ENCODE peak calls at places on chromosomes 11 and 22, in ten cellular contexts. K is activated naive CD4-positive, alpha-beta T cell; X is activated CD4-positive, CD25-positive, alpha-beta regulatory T cell treated with anti-CD3 and anti-CD28 coated beads, Interleukin-2, amount 50 U/mL, for 16 hours; Z is mesendoderm; W is colonic mucosa; A is IMR-90; E is PC-9; J is activated T-helper 1 cell treated with Interleukin-2 at 50 U/mL for 16 hours; T is endothelial cell; P is NCI-H345. H is an unnamed sample.

GRCh38 chr11:61452825-61453224 is 22.9 kb downstream of the SDHAF2 start:
- DNase-seq in P (no peak), W (no peak), K (no peak), J (no peak), A (no peak), X (no peak), Z (no peak), T (no peak), E (no peak), H (no peak)

GRCh38 chr11:120525285-120526085 is 13.9 kb downstream of the GRIK4 start:
- DNase-seq in P (no peak), T (no peak), Z (no peak), X (no peak), A (no peak), K (no peak), W (peak; percentile 56), E (no peak), J (no peak), H (no peak)

GRCh38 chr22:35977136-35977535 is 51.5 kb downstream of the RBFOX2 start:
- DNase-seq in X (no peak), W (no peak), J (no peak), P (no peak), E (no peak), A (peak; percentile 85), K (no peak), T (no peak), Z (no peak), H (no peak)

GRCh38 chr22:48782817-48783511 is 1044.7 kb downstream of the BRD1 start:
- DNase-seq in T (peak; percentile 44), X (no peak), W (no peak), E (no peak), A (no peak), P (peak; percentile 17), K (no peak), J (no peak), Z (peak; percentile 65), H (no peak)

GRCh38 chr22:39617761-39618757 is 47.5 kb downstream of the CACNA1I start:
- DNase-seq in X (no peak), Z (no peak), E (no peak), T (no peak), P (no peak), K (no peak), A (no peak), J (no peak), W (no peak), H (no peak)

GRCh38 chr11:3205261-3206127 is 13.1 kb downstream of the MRGPRG start:
- DNase-seq in A (no peak), P (no peak), K (no peak), W (no peak), Z (no peak), E (no peak), X (no peak), T (no peak), J (no peak), H (no peak)

GRCh38 chr11:5712507-5712906 is 22.9 kb downstream of the TRIM22 start:
- DNase-seq in X (no peak), A (peak; percentile 5), W (no peak), Z (no peak), K (no peak), T (no peak), P (no peak), E (no peak), J (no peak), H (no peak)

GRCh38 chr22:26887456-26887855 is 230.1 kb downstream of the MIAT start:
- DNase-seq in T (no peak), W (no peak), Z (peak; percentile 46), X (no peak), P (no peak), K (no peak), E (no peak), A (peak; percentile 74), J (no peak), H (no peak)

GRCh38 chr11:36090351-36091245 is 146.7 kb downstream of the LDLRAD3 start:
- DNase-seq in T (no peak), J (no peak), P (no peak), Z (no peak), K (no peak), E (no peak), X (no peak), W (no peak), A (no peak), H (no peak)

GRCh38 chr11:44321059-44321458 is 11.1 kb upstream of the ALX4 start:
- DNase-seq in T (no peak), W (no peak), E (no peak), Z (no peak), X (no peak), J (no peak), P (no peak), A (no peak), K (no peak), H (no peak)

GRCh38 chr11:123195182-123196059 is at the start of gene CLMP:
- DNase-seq in W (peak; percentile 41), X (no peak), K (no peak), T (peak; percentile 28), J (no peak), P (no peak), A (peak; percentile 82), E (no peak), Z (peak; percentile 89), H (peak; percentile 85)

GRCh38 chr11:116312560-116313340 is 460.0 kb downstream of the BUD13 start:
- DNase-seq in X (no peak), K (no peak), P (peak; percentile 54), T (no peak), Z (no peak), E (no peak), W (peak; percentile 72), A (no peak), J (no peak), H (peak; percentile 63)

GRCh38 chr11:85132839-85133238 is 494.3 kb downstream of the DLG2 start:
- DNase-seq in A (peak; percentile 7), Z (peak; percentile 12), J (no peak), K (no peak), E (no peak), T (no peak), X (no peak), P (no peak), W (no peak), H (no peak)

GRCh38 chr22:23773247-23774113 is 831 bp downstream of the MMP11 start:
- DNase-seq in T (no peak), A (no peak), K (no peak), W (no peak), E (no peak), P (peak; percentile 66), X (no peak), Z (no peak), J (no peak), H (no peak)

GRCh38 chr22:36331912-36332622 is 55.7 kb downstream of the MYH9 start:
- DNase-seq in A (peak; percentile 49), E (peak; percentile 65), J (no peak), K (peak; percentile 56), P (no peak), W (peak; percentile 78), X (no peak), T (peak; percentile 22), Z (peak; percentile 50), H (peak; percentile 81)

GRCh38 chr11:126601136-126601535 is 245.7 kb downstream of the ST3GAL4 start:
- DNase-seq in X (no peak), E (no peak), K (no peak), P (no peak), T (no peak), W (no peak), Z (no peak), J (no peak), A (no peak), H (no peak)

GRCh38 chr22:50731811-50732624 is 6.0 kb upstream of the ACR start:
- DNase-seq in W (peak; percentile 36), K (peak; percentile 54), X (peak; percentile 15), E (peak; percentile 49), Z (no peak), T (no peak), J (peak; percentile 46), P (peak; percentile 12), A (peak; percentile 31), H (peak; percentile 27)

GRCh38 chr11:86869966-86870570 is 69.7 kb downstream of the PRSS23 start:
- DNase-seq in P (peak; percentile 35), A (peak; percentile 63), J (peak; percentile 7), X (no peak), K (peak; percentile 1), E (no peak), T (peak; percentile 70), Z (peak; percentile 74), W (peak; percentile 60), H (peak; percentile 66)

GRCh38 chr11:112511271-112511670 is 250.6 kb upstream of the PLET1 start:
- DNase-seq in T (no peak), A (no peak), Z (no peak), X (no peak), W (no peak), K (no peak), P (no peak), J (no peak), E (peak; percentile 64), H (no peak)

GRCh38 chr22:44537016-44537936 is 39.2 kb upstream of the RTL6 start:
- DNase-seq in T (no peak), X (no peak), Z (no peak), J (no peak), K (no peak), W (no peak), A (no peak), P (no peak), E (no peak), H (no peak)

GRCh38 chr11:64710418-64711137 is 12.4 kb downstream of the NRXN2 start:
- DNase-seq in X (no peak), P (no peak), J (no peak), K (no peak), Z (peak; percentile 30), T (no peak), W (no peak), A (peak; percentile 14), E (no peak), H (no peak)

GRCh38 chr11:46528445-46529085 is 65.3 kb downstream of the AMBRA1 start:
- DNase-seq in W (no peak), J (no peak), K (no peak), Z (no peak), E (no peak), T (no peak), A (no peak), P (no peak), X (no peak), H (no peak)

GRCh38 chr22:49514656-49515055 is 313.0 kb downstream of the BRD1 start:
- DNase-seq in X (no peak), E (no peak), A (no peak), J (no peak), P (peak; percentile 83), W (no peak), K (no peak), Z (no peak), T (no peak), H (no peak)

GRCh38 chr11:27930946-27931345 is 177.0 kb downstream of the KIF18A start:
- DNase-seq in P (no peak), X (no peak), W (no peak), J (no peak), Z (no peak), A (no peak), K (no peak), E (no peak), T (no peak), H (no peak)

GRCh38 chr22:43279867-43280519 is 63.2 kb downstream of the SCUBE1 start:
- DNase-seq in E (no peak), X (no peak), K (no peak), W (no peak), Z (peak; percentile 27), T (no peak), A (no peak), P (no peak), J (no peak), H (no peak)

GRCh38 chr11:2325123-2325522 is 23.3 kb downstream of the TSPAN32 start:
- DNase-seq in X (no peak), T (no peak), A (no peak), Z (no peak), W (no peak), J (no peak), K (no peak), E (no peak), P (no peak), H (no peak)

GRCh38 chr11:101444851-101445250 is 139.0 kb downstream of the TRPC6 start:
- DNase-seq in J (no peak), X (no peak), T (no peak), W (no peak), A (no peak), Z (no peak), E (no peak), P (no peak), K (no peak), H (no peak)

GRCh38 chr11:31620434-31620833 is 110.9 kb downstream of the ELP4 start:
- DNase-seq in T (no peak), A (no peak), P (no peak), J (no peak), K (no peak), W (no peak), Z (no peak), X (no peak), E (no peak), H (no peak)